ENCODE peak calls at places on chromosome 1, in six cellular contexts. R, P, M, N, Y and F are unnamed samples.

GRCh38 chr1:78229344-78229743 is 183.6 kb downstream of the GIPC2 start:
- DNase-seq in R (peak; percentile 86), M (no peak), N (peak; percentile 94), P (no peak), Y (no peak), F (no peak)

GRCh38 chr1:207049974-207050391 is 1.0 kb downstream of the YOD1 start:
- DNase-seq in P (peak; percentile 46), R (no peak), Y (peak; percentile 76), M (no peak), N (peak; percentile 62), F (peak; percentile 81)

GRCh38 chr1:30757196-30757949 is at the start of gene LAPTM5:
- DNase-seq in R (no peak), M (no peak), Y (peak; percentile 78), P (no peak), N (peak; percentile 47), F (peak; percentile 69)

GRCh38 chr1:147494998-147495580 is 46.2 kb upstream of the BCL9 start:
- DNase-seq in Y (peak; percentile 77), M (peak; percentile 46), N (peak; percentile 85), R (peak; percentile 45), P (peak; percentile 51), F (peak; percentile 83)

GRCh38 chr1:52919720-52920199 is 1.8 kb downstream of the ECHDC2 start:
- DNase-seq in R (no peak), P (no peak), Y (no peak), N (no peak), M (no peak), F (no peak)

GRCh38 chr1:36457691-36458090 is 6.5 kb downstream of the MRPS15 start:
- DNase-seq in R (no peak), M (no peak), Y (no peak), N (no peak), P (no peak), F (no peak)

GRCh38 chr1:17691147-17691634 is 63.9 kb upstream of the ACTL8 start:
- DNase-seq in R (no peak), P (no peak), Y (no peak), N (no peak), M (no peak), F (no peak)

GRCh38 chr1:30473920-30474817 is 249.2 kb downstream of the MATN1 start:
- DNase-seq in Y (no peak), R (no peak), M (no peak), P (no peak), N (no peak), F (no peak)

GRCh38 chr1:209585672-209586071 is 2.2 kb downstream of the CAMK1G start:
- DNase-seq in R (no peak), Y (no peak), N (peak; percentile 46), P (no peak), M (no peak), F (peak; percentile 17)

GRCh38 chr1:183164350-183164749 is 21.7 kb upstream of the LAMC2 start:
- DNase-seq in R (no peak), Y (no peak), M (no peak), P (no peak), N (no peak), F (no peak)

GRCh38 chr1:217539510-217539909 is 91.4 kb downstream of the GPATCH2 start:
- DNase-seq in R (no peak), M (no peak), P (no peak), Y (no peak), N (no peak), F (no peak)

GRCh38 chr1:182206628-182207239 is 145.2 kb upstream of the ZNF648 start:
- DNase-seq in N (peak; percentile 31), Y (no peak), M (no peak), R (no peak), P (no peak), F (no peak)

GRCh38 chr1:26771285-26771642 is 16.5 kb upstream of the PIGV start:
- DNase-seq in R (no peak), Y (peak; percentile 21), N (no peak), M (no peak), P (no peak), F (no peak)

GRCh38 chr1:66562561-66562960 is 28.6 kb downstream of the SGIP1 start:
- DNase-seq in R (no peak), N (no peak), P (no peak), Y (no peak), M (no peak), F (no peak)

GRCh38 chr1:147700042-147700711 is 29.9 kb upstream of the ACP6 start:
- DNase-seq in Y (peak; percentile 52), P (peak; percentile 43), N (peak; percentile 73), M (no peak), R (peak; percentile 28), F (peak; percentile 74)

GRCh38 chr1:183687546-183688279 is 34.6 kb upstream of the APOBEC4 start:
- DNase-seq in P (no peak), N (no peak), M (no peak), Y (no peak), R (no peak), F (no peak)

GRCh38 chr1:110440877-110441276 is 10.1 kb upstream of the PROK1 start:
- DNase-seq in N (peak; percentile 28), R (peak; percentile 20), Y (no peak), M (no peak), P (no peak), F (no peak)

GRCh38 chr1:64171797-64172281 is 31.6 kb upstream of the UBE2U start:
- DNase-seq in Y (peak; percentile 63), P (no peak), R (peak; percentile 10), N (peak; percentile 73), M (no peak), F (no peak)

GRCh38 chr1:75672528-75673393 is 51.7 kb upstream of the ACADM start:
- DNase-seq in M (no peak), N (peak; percentile 39), Y (peak; percentile 6), P (peak; percentile 55), R (peak; percentile 52), F (no peak)

GRCh38 chr1:27306892-27307850 is 14.8 kb upstream of the TMEM222 start:
- DNase-seq in R (no peak), P (peak; percentile 59), N (no peak), Y (no peak), M (no peak), F (no peak)

GRCh38 chr1:19708558-19708957 is 43.9 kb downstream of the HTR6 start:
- DNase-seq in M (no peak), P (no peak), Y (no peak), R (no peak), N (no peak), F (no peak)

GRCh38 chr1:15168479-15168878 is 14.9 kb downstream of the TMEM51 start:
- DNase-seq in R (peak; percentile 79), N (peak; percentile 65), P (no peak), M (peak; percentile 82), Y (peak; percentile 53), F (no peak)

GRCh38 chr1:108575241-108575850 is 15.4 kb downstream of the EEIG2 start:
- DNase-seq in R (no peak), N (no peak), P (no peak), Y (no peak), M (no peak), F (no peak)

GRCh38 chr1:32870615-32871363 is at the start of gene FNDC5:
- DNase-seq in Y (no peak), M (no peak), N (no peak), P (peak; percentile 86), R (no peak), F (no peak)

GRCh38 chr1:5001466-5001865 is 347.1 kb downstream of the AJAP1 start:
- DNase-seq in M (no peak), N (no peak), P (peak; percentile 20), R (no peak), Y (no peak), F (peak; percentile 8)

GRCh38 chr1:55588300-55588699 is 373.1 kb upstream of the USP24 start:
- DNase-seq in M (no peak), P (no peak), R (no peak), N (no peak), Y (no peak), F (no peak)

GRCh38 chr1:93007941-93008577 is 46.8 kb upstream of the DIPK1A start:
- DNase-seq in Y (peak; percentile 20), M (no peak), P (no peak), R (no peak), N (peak; percentile 43), F (no peak)

GRCh38 chr1:114033219-114033706 is 54.0 kb downstream of the OLFML3 start:
- DNase-seq in Y (peak; percentile 23), M (peak; percentile 10), N (no peak), P (peak; percentile 39), R (no peak), F (peak; percentile 14)

GRCh38 chr1:165863346-165863745 is 35.9 kb downstream of the UCK2 start:
- DNase-seq in Y (no peak), N (no peak), P (no peak), M (no peak), R (no peak), F (no peak)
- TF ChIP-seq CTCF in Y (no peak), N (no peak), P (no peak), M (no peak), R (no peak), F (no peak)

DNA sequence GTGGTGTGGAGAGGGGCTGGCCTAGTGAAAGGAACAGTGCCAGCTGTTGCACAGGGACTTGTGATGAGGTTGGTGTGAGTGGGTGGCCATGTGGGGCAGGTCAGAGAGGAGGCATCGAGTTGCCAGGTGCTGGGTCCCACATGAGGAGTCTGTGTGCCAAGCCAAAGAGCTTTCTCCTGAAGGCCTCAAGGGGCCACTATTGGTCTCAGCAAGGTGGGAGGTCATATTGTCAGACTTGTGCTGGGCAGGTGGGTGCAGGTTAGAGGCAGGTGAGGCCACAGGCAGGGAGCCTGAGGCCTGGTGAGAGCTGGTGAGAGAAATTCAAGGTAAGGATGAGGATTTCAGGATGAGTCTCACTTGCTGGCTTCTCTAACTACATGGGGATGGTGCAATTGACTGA is 256.8 kb downstream of the DISC1 start:
- DNase-seq in P (no peak), N (no peak), M (no peak), R (no peak), Y (no peak), F (no peak)
- TF ChIP-seq CTCF in P (no peak), N (no peak), M (no peak), R (no peak), Y (no peak), F (no peak)

DNA sequence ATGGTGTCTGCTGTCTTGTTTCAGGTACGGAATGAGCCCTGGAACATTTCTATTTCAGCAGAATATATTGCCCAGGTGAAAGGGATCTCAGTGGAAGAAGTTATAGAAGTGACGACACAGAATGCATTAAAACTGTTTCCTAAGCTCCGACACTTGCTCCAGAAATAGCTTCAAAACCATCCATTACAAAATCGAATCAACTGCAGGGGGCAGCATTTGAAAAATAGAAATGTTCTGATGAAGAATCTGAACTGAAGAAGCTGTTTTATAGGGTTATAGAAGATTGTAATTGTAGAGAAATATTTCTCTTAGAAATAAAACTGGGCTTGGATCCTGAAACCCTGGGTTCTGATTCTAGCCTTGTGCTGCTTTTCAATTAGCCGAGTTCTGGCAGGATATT is 23.3 kb downstream of the TATDN3 start:
- DNase-seq in M (no peak), N (peak; percentile 25), R (no peak), P (no peak), Y (no peak), F (peak; percentile 32)
- TF ChIP-seq CTCF in M (no peak), N (peak; percentile 41), R (peak; percentile 21), P (peak; percentile 49), Y (peak; percentile 11), F (peak; percentile 47)

DNA sequence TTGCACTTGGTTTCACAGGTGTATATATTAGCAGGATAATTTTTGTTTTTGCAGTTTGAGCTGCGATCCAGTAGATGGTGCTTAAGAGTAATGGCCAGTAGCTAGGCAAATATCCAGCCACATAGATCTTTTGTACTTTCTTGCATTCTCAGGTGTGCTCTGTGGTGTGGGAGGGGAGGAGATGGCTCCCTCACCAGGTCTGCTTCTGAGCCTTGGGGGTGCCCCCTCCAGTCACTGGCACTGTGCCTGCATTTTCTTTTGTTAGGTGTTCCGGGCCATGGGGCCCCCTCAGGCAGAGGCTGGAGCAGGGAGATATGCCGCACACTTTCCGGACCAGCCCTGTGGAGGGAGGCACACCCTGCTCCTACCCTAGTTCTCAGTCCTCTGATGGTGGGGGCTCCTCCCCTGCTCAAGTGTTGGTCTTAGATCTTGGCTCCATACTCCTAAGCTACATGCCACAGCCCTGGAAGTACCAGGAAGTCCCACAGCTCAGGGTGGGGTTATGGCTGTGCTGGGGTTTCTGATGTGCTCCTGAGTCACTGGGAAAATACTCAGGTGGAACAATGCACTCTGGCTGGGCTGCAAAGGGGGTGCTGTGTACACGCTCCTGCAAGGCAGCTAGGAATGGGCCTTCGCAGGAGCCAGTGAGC is 197.6 kb upstream of the DMRTA2 start:
- DNase-seq in Y (no peak), R (no peak), N (peak; percentile 37), M (no peak), P (no peak), F (no peak)
- TF ChIP-seq CTCF in Y (peak; percentile 9), R (peak; percentile 59), N (peak; percentile 39), M (peak; percentile 78), P (peak; percentile 59), F (no peak)